ENCODE peak calls at places on chromosomes 5 and 9, in six cellular contexts. One of them, this sample, is unnamed.

GRCh38 chr5:144421411-144421810 is 250.7 kb downstream of the KCTD16 start:
- DNase-seq in A549: no peak
- DNase-seq in WERI-Rb-1: no peak
- DNase-seq in heart right ventricle: no peak
- DNase-seq in K562: no peak
- DNase-seq in breast epithelium: no peak
- DNase-seq in this sample: no peak

GRCh38 chr5:149228610-149229297 is 42.9 kb upstream of the AFAP1L1 start:
- DNase-seq in A549: peak
- DNase-seq in WERI-Rb-1: no peak
- DNase-seq in heart right ventricle: no peak
- DNase-seq in K562: peak
- DNase-seq in breast epithelium: no peak
- DNase-seq in this sample: peak

GRCh38 chr5:149310488-149310887 is 34.8 kb upstream of the GRPEL2 start:
- DNase-seq in A549: no peak
- DNase-seq in WERI-Rb-1: no peak
- DNase-seq in heart right ventricle: no peak
- DNase-seq in K562: no peak
- DNase-seq in breast epithelium: no peak
- DNase-seq in this sample: no peak

GRCh38 chr9:130217838-130218237 is 45.6 kb downstream of the NCS1 start:
- DNase-seq in A549: no peak
- DNase-seq in WERI-Rb-1: no peak
- DNase-seq in heart right ventricle: no peak
- DNase-seq in K562: no peak
- DNase-seq in breast epithelium: no peak
- DNase-seq in this sample: no peak

GRCh38 chr5:1732955-1733354 is 66.7 kb downstream of the MRPL36 start:
- DNase-seq in A549: no peak
- DNase-seq in WERI-Rb-1: no peak
- DNase-seq in heart right ventricle: no peak
- DNase-seq in K562: no peak
- DNase-seq in breast epithelium: no peak
- DNase-seq in this sample: no peak

GRCh38 chr9:92617951-92618510 is 51.9 kb downstream of the IPPK start:
- DNase-seq in A549: no peak
- DNase-seq in WERI-Rb-1: no peak
- DNase-seq in heart right ventricle: no peak
- DNase-seq in K562: no peak
- DNase-seq in breast epithelium: no peak
- DNase-seq in this sample: no peak

GRCh38 chr5:73945505-73945904 is 319.5 kb downstream of the ARHGEF28 start:
- DNase-seq in A549: no peak
- DNase-seq in WERI-Rb-1: peak
- DNase-seq in heart right ventricle: no peak
- DNase-seq in K562: peak
- DNase-seq in breast epithelium: no peak
- DNase-seq in this sample: no peak

GRCh38 chr5:145856285-145856818 is 16.5 kb downstream of the GRXCR2 start:
- DNase-seq in A549: no peak
- DNase-seq in WERI-Rb-1: no peak
- DNase-seq in heart right ventricle: peak
- DNase-seq in K562: no peak
- DNase-seq in breast epithelium: no peak
- DNase-seq in this sample: no peak

GRCh38 chr5:180816608-180817534 is 14.3 kb upstream of the MGAT1 start:
- DNase-seq in A549: no peak
- DNase-seq in WERI-Rb-1: no peak
- DNase-seq in heart right ventricle: peak
- DNase-seq in K562: no peak
- DNase-seq in breast epithelium: no peak
- DNase-seq in this sample: no peak

GRCh38 chr9:89550516-89550915 is 52.6 kb upstream of the SEMA4D start:
- DNase-seq in A549: no peak
- DNase-seq in WERI-Rb-1: no peak
- DNase-seq in heart right ventricle: no peak
- DNase-seq in K562: no peak
- DNase-seq in breast epithelium: no peak
- DNase-seq in this sample: no peak

GRCh38 chr5:136192526-136193395 is at the start of gene SMIM32:
- DNase-seq in A549: no peak
- DNase-seq in WERI-Rb-1: peak
- DNase-seq in heart right ventricle: no peak
- DNase-seq in K562: peak
- DNase-seq in breast epithelium: no peak
- DNase-seq in this sample: no peak

GRCh38 chr5:132821791-132822190 is 8.7 kb downstream of the SHROOM1 start:
- DNase-seq in A549: no peak
- DNase-seq in WERI-Rb-1: no peak
- DNase-seq in heart right ventricle: no peak
- DNase-seq in K562: no peak
- DNase-seq in breast epithelium: no peak
- DNase-seq in this sample: no peak

GRCh38 chr9:99049641-99050040 is 55.3 kb upstream of the TGFBR1 start:
- DNase-seq in A549: no peak
- DNase-seq in WERI-Rb-1: no peak
- DNase-seq in heart right ventricle: no peak
- DNase-seq in K562: no peak
- DNase-seq in breast epithelium: no peak
- DNase-seq in this sample: no peak

GRCh38 chr5:111777382-111777781 is 20.4 kb upstream of the NREP start:
- DNase-seq in A549: no peak
- DNase-seq in WERI-Rb-1: no peak
- DNase-seq in heart right ventricle: no peak
- DNase-seq in K562: no peak
- DNase-seq in breast epithelium: no peak
- DNase-seq in this sample: no peak

DNA sequence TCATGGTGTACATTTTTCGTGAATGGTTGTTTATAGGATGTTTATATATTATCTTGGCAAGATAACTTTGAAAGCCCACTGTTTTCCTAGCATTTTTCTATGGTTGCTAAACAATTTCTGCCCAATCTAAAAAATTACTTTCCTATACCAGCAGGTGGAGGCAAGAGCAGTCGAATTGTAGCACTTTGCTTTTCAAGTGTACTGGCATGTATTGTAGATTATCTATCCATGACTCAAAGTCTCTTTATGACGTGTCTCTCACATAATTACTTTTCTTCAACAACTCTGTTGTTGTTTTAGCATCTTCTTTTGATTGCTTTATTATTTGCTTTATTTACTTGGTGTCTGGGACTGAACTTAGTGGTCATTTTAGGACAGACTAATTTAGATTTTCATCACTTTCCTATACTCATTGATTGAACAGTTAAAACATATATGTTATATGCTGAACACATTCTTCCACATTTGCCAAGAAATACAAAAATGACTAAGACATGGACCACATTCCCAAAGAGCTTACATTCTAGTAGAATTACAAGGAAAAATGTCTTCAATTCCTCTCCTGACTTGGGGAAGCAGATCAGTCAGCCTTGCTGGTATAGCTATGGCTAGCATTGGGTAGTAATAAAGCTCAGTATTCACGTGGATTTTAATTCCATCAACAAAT is 20.7 kb downstream of the NLN start:
- DNase-seq in A549: peak
- DNase-seq in WERI-Rb-1: no peak
- DNase-seq in heart right ventricle: no peak
- DNase-seq in K562: peak
- DNase-seq in breast epithelium: no peak
- DNase-seq in this sample: peak
- TF ChIP-seq CTCF in A549: peak
- TF ChIP-seq CTCF in WERI-Rb-1: peak
- TF ChIP-seq CTCF in heart right ventricle: peak
- TF ChIP-seq CTCF in K562: peak
- TF ChIP-seq CTCF in breast epithelium: peak
- TF ChIP-seq CTCF in this sample: peak

DNA sequence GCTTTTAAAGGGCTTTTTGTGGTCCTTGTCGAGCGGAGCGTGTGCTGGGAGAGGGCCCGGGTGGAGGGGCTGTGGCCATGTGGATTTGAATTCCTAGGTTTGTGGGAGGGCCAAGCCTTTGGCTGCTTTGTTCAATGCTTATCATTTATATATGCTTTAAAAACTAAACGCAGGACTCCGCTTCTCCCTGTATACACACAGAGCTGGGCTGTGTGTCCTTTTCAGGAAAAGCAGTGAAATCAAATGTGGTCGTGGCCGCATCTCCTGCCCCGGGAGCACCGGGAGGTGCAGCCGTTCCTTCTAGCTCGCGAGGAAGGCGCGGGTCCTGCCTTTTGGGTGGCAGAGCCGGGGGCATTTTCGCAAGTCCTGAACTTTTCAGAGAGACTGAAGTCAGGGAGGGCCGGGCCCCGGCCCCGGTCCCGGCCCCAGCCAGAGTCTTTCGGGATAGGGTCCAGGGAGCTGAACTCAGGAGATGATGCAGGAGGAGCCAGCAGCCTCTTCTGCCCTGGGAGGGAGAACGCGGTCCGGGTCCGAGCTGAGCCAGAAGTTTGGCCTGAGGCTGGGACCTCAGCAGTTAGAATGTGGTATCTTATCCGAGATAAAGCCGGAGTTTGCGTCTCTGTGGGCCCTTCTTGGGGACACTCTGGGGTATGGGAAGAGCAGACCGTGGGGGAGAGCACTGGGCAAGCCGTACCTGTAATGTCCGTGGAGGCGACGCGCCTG is 158.8 kb downstream of the C9orf152 start:
- DNase-seq in A549: peak
- DNase-seq in WERI-Rb-1: peak
- DNase-seq in heart right ventricle: peak
- DNase-seq in K562: no peak
- DNase-seq in breast epithelium: no peak
- DNase-seq in this sample: peak
- H3K27ac ChIP-seq in A549: peak
- H3K27ac ChIP-seq in WERI-Rb-1: no peak
- H3K27ac ChIP-seq in heart right ventricle: peak
- H3K27ac ChIP-seq in K562: no peak
- H3K27ac ChIP-seq in breast epithelium: peak
- H3K27ac ChIP-seq in this sample: peak

GRCh38 chr5:34915139-34915855 is at the start of the genes BRIX1 and RAD1:
- DNase-seq in A549: peak
- DNase-seq in WERI-Rb-1: peak
- DNase-seq in heart right ventricle: peak
- DNase-seq in K562: peak
- DNase-seq in breast epithelium: peak
- DNase-seq in this sample: peak
- TF ChIP-seq CTCF in A549: no peak
- TF ChIP-seq CTCF in WERI-Rb-1: no peak
- TF ChIP-seq CTCF in heart right ventricle: peak
- TF ChIP-seq CTCF in K562: peak
- TF ChIP-seq CTCF in breast epithelium: no peak
- TF ChIP-seq CTCF in this sample: no peak

GRCh38 chr9:4550777-4551476 is 60.7 kb downstream of the SLC1A1 start:
- DNase-seq in A549: no peak
- DNase-seq in WERI-Rb-1: no peak
- DNase-seq in heart right ventricle: no peak
- DNase-seq in K562: no peak
- DNase-seq in breast epithelium: no peak
- DNase-seq in this sample: no peak
- H3K27ac ChIP-seq in A549: no peak
- H3K27ac ChIP-seq in WERI-Rb-1: no peak
- H3K27ac ChIP-seq in heart right ventricle: peak
- H3K27ac ChIP-seq in K562: no peak
- H3K27ac ChIP-seq in breast epithelium: peak
- H3K27ac ChIP-seq in this sample: no peak

GRCh38 chr5:108451269-108451668 is 69.4 kb upstream of the FBXL17 start:
- DNase-seq in A549: no peak
- DNase-seq in WERI-Rb-1: no peak
- DNase-seq in heart right ventricle: no peak
- DNase-seq in K562: no peak
- DNase-seq in breast epithelium: no peak
- DNase-seq in this sample: no peak
- TF ChIP-seq CTCF in A549: no peak
- TF ChIP-seq CTCF in WERI-Rb-1: no peak
- TF ChIP-seq CTCF in heart right ventricle: no peak
- TF ChIP-seq CTCF in K562: no peak
- TF ChIP-seq CTCF in breast epithelium: no peak
- TF ChIP-seq CTCF in this sample: no peak